ENCODE peak calls at places on chromosomes 6 and 20, in ten cellular contexts. G is tibial artery; C is PC-3; N is CD8-positive, alpha-beta T cell; T is left ventricle myocardium inferior; J is HCT116; L is ovary; Z is endodermal cell; A is OCI-LY7; S is heart left ventricle. W is an unnamed sample. For H3K36me3, the result is how much of the 10 kb centered on the place peaks cover.

GRCh38 chr6:117483004-117483644 is 650 bp downstream of the DCBLD1 start:
- DNase-seq in G (peak), C (peak), N (no peak), T (peak), J (no peak), L (peak), Z (peak), A (no peak), S (peak), W (peak)

GRCh38 chr6:146357578-146358340 is 185.9 kb upstream of the RAB32 start:
- DNase-seq in G (no peak), C (peak), N (no peak), T (no peak), J (no peak), L (no peak), Z (no peak), A (no peak), S (no peak), W (peak)

GRCh38 chr20:25297141-25297905 is 49.4 kb downstream of the PYGB start:
- DNase-seq in G (no peak), C (no peak), N (no peak), T (no peak), J (no peak), L (no peak), Z (no peak), A (no peak), S (no peak), W (no peak)

GRCh38 chr20:1632228-1632577 is 12.4 kb upstream of the SIRPB1 start:
- DNase-seq in G (no peak), C (peak), N (no peak), T (no peak), J (no peak), L (no peak), Z (no peak), A (no peak), S (no peak), W (no peak)

GRCh38 chr20:24950128-24950835 is 1.2 kb downstream of the CST7 start:
- DNase-seq in G (no peak), C (no peak), N (no peak), T (no peak), J (no peak), L (no peak), Z (peak), A (no peak), S (no peak), W (no peak)

GRCh38 chr6:123838612-123839279 is 35.1 kb downstream of the NKAIN2 start:
- DNase-seq in G (no peak), C (no peak), N (no peak), T (no peak), J (no peak), L (no peak), Z (peak), A (no peak), S (no peak), W (no peak)

GRCh38 chr20:34927736-34928135 is 27.9 kb downstream of the GSS start:
- DNase-seq in G (no peak), C (peak), N (no peak), T (no peak), J (no peak), L (no peak), Z (no peak), A (no peak), S (no peak), W (no peak)

GRCh38 chr6:1322206-1322605 is 10.3 kb downstream of the FOXQ1 start:
- DNase-seq in G (no peak), C (no peak), N (no peak), T (no peak), J (no peak), L (no peak), Z (no peak), A (no peak), S (no peak), W (no peak)

GRCh38 chr6:102154176-102154575 is 760.7 kb downstream of the GRIK2 start:
- DNase-seq in G (no peak), C (no peak), N (no peak), T (no peak), J (no peak), L (no peak), Z (no peak), A (no peak), S (no peak), W (no peak)

GRCh38 chr20:381581-382290 is 1.2 kb downstream of the TRIB3 start:
- DNase-seq in G (peak), C (peak), N (peak), T (peak), J (peak), L (peak), Z (peak), A (peak), S (peak), W (peak)

GRCh38 chr20:57265649-57266250 is 691 bp downstream of the BMP7 start:
- DNase-seq in G (no peak), C (no peak), N (no peak), T (no peak), J (no peak), L (no peak), Z (peak), A (peak), S (no peak), W (no peak)

GRCh38 chr6:132731086-132731485 is 17.2 kb upstream of the VNN1 start:
- DNase-seq in G (no peak), C (peak), N (no peak), T (no peak), J (no peak), L (no peak), Z (no peak), A (no peak), S (no peak), W (no peak)

GRCh38 chr20:37914672-37915433 is 11.9 kb downstream of the VSTM2L start:
- DNase-seq in G (no peak), C (no peak), N (peak), T (no peak), J (no peak), L (no peak), Z (peak), A (peak), S (no peak), W (peak)

GRCh38 chr20:34987288-34988175 is 31.9 kb downstream of the MYH7B start:
- DNase-seq in G (no peak), C (no peak), N (no peak), T (no peak), J (no peak), L (no peak), Z (no peak), A (no peak), S (no peak), W (no peak)

GRCh38 chr6:67887747-67888545 is 747.1 kb upstream of the ADGRB3 start:
- DNase-seq in G (no peak), C (no peak), N (no peak), T (no peak), J (no peak), L (no peak), Z (no peak), A (no peak), S (no peak), W (no peak)

GRCh38 chr6:75412937-75413662 is 80.5 kb downstream of the FILIP1 start:
- DNase-seq in G (no peak), C (no peak), N (no peak), T (no peak), J (no peak), L (no peak), Z (no peak), A (no peak), S (no peak), W (no peak)

GRCh38 chr6:107114872-107115694 is at the start of gene BEND3:
- DNase-seq in G (no peak), C (peak), N (peak), T (peak), J (no peak), L (peak), Z (peak), A (peak), S (no peak), W (peak)

GRCh38 chr6:55916188-55916587 is 40.8 kb upstream of the BMP5 start:
- DNase-seq in G (no peak), C (peak), N (no peak), T (no peak), J (no peak), L (no peak), Z (no peak), A (no peak), S (no peak), W (peak)

GRCh38 chr6:170286246-170286933 is 4.5 kb downstream of the DLL1 start:
- DNase-seq in G (no peak), C (no peak), N (no peak), T (peak), J (no peak), L (peak), Z (peak), A (no peak), S (no peak), W (no peak)

GRCh38 chr20:31595654-31596411 is 9.3 kb upstream of the ID1 start:
- DNase-seq in G (peak), C (peak), N (no peak), T (peak), J (peak), L (peak), Z (peak), A (no peak), S (peak), W (peak)

GRCh38 chr20:5168582-5169396 is 42.0 kb downstream of the CDS2 start:
- DNase-seq in G (no peak), C (peak), N (no peak), T (no peak), J (no peak), L (no peak), Z (peak), A (peak), S (peak), W (no peak)

GRCh38 chr6:140462495-140463311 is 1088.3 kb upstream of the CITED2 start:
- DNase-seq in G (no peak), C (peak), N (no peak), T (no peak), J (peak), L (no peak), Z (no peak), A (no peak), S (no peak), W (peak)

GRCh38 chr6:37555040-37555781 is 55.5 kb upstream of the CCDC167 start:
- DNase-seq in G (no peak), C (no peak), N (no peak), T (no peak), J (no peak), L (no peak), Z (no peak), A (no peak), S (no peak), W (no peak)

GRCh38 chr6:147131728-147132127 is 72.5 kb upstream of the STXBP5 start:
- DNase-seq in G (no peak), C (no peak), N (no peak), T (no peak), J (no peak), L (no peak), Z (no peak), A (no peak), S (no peak), W (no peak)

GRCh38 chr6:7241709-7242645 is 71.0 kb downstream of the SSR1 start:
- DNase-seq in G (no peak), C (peak), N (no peak), T (no peak), J (no peak), L (no peak), Z (no peak), A (no peak), S (no peak), W (no peak)

GRCh38 chr6:33314943-33315752 is 1.3 kb upstream of the TAPBP start:
- DNase-seq in G (no peak), C (peak), N (no peak), T (peak), J (no peak), L (peak), Z (peak), A (no peak), S (no peak), W (no peak)

GRCh38 chr20:63027425-63028389 is 20.9 kb upstream of the BHLHE23 start:
- DNase-seq in G (no peak), C (peak), N (peak), T (peak), J (no peak), L (no peak), Z (no peak), A (peak), S (no peak), W (no peak)

GRCh38 chr6:143222758-143223334 is 162.2 kb downstream of the AIG1 start:
- DNase-seq in G (no peak), C (no peak), N (no peak), T (no peak), J (no peak), L (peak), Z (no peak), A (no peak), S (no peak), W (no peak)

GRCh38 chr20:58755062-58755697 is 62.6 kb downstream of the NPEPL1 start:
- DNase-seq in G (no peak), C (no peak), N (no peak), T (no peak), J (no peak), L (no peak), Z (peak), A (no peak), S (no peak), W (no peak)

GRCh38 chr6:2744206-2744771 is 6.4 kb downstream of the MYLK4 start:
- DNase-seq in G (no peak), C (peak), N (no peak), T (peak), J (no peak), L (no peak), Z (no peak), A (no peak), S (peak), W (peak)
- TF ChIP-seq CTCF in G (no peak), C (peak), N (no peak), T (no peak), J (peak), L (no peak), Z (peak), A (peak), S (peak), W (peak)

GRCh38 chr20:62011938-62012534 is 53.6 kb downstream of the TAF4 start:
- DNase-seq in G (no peak), C (no peak), N (no peak), T (no peak), J (no peak), L (no peak), Z (no peak), A (no peak), S (no peak), W (no peak)
- H3K36me3 ChIP-seq in G (half or more), C (under half), N (under half), T (half or more), J (under half), L (under half), Z (under half), A (half or more), S (under half), W (under half)

GRCh38 chr6:53239526-53239925 is 90.9 kb upstream of the GCM1 start:
- DNase-seq in G (no peak), C (peak), N (no peak), T (no peak), J (no peak), L (no peak), Z (no peak), A (no peak), S (no peak), W (no peak)

GRCh38 chr6:53233309-53233708 is 84.7 kb upstream of the GCM1 start:
- DNase-seq in G (no peak), C (peak), N (no peak), T (no peak), J (no peak), L (no peak), Z (no peak), A (no peak), S (no peak), W (no peak)

GRCh38 chr6:53236241-53236640 is 87.6 kb upstream of the GCM1 start:
- DNase-seq in G (no peak), C (no peak), N (no peak), T (no peak), J (no peak), L (no peak), Z (no peak), A (no peak), S (no peak), W (no peak)

GRCh38 chr6:53238311-53238710 is 89.7 kb upstream of the GCM1 start:
- DNase-seq in G (no peak), C (no peak), N (no peak), T (no peak), J (no peak), L (no peak), Z (no peak), A (no peak), S (no peak), W (no peak)

DNA sequence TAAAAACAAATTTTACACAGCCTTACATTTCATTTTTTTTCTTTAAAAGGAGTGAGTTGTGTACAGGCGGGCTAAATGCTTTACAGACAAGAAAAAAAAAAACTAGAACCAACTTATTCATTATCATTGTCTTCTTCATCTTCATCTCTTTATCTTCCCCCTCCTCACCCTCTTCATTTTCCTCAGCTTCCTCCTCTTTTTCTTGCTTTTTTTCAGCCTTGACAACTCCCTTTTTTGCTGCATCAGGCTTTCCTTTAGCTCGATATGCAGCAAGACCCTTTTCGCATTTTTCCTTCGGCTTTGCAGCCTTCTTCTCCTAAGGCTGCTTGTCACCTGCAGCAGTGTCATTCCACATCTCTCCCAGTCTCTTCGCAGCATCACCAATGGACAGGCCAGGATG is 86.9 kb upstream of the GCM1 start:
- DNase-seq in G (no peak), C (no peak), N (no peak), T (no peak), J (no peak), L (no peak), Z (no peak), A (no peak), S (no peak), W (no peak)
- H3K27ac ChIP-seq in G (no peak), C (no peak), N (no peak), T (no peak), J (no peak), L (no peak), Z (no peak), A (no peak), S (no peak), W (no peak)

DNA sequence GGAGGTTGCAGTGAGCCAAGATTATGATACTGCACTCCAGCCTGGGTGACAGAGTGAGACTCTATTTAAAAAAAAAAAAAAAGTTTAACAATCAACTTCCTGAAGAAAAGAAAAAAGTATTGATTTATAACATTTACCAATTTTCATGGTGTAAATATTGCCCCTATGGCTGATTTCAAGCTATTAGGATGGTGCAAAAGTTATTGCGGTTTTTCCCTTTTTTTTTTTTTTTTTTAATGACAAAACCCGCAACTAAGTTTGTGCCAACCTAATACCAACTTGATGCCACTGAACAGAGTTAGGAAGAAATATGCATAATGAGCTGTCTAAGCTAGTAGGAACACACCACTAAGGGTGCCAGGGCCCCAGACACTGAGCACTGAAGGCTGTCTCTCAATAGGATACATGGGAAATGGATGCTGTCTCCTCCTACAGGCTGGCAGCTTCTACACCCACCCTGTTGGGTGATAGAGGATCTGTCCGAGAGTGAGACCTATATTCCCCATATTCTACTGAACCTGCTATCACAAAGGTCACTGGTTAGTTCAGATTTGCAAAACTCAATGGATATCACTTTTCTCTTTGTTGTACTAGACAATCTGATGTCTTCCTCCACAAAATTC is 6.5 kb upstream of the PERP start:
- DNase-seq in G (no peak), C (no peak), N (no peak), T (no peak), J (no peak), L (no peak), Z (no peak), A (no peak), S (no peak), W (no peak)
- TF ChIP-seq CTCF in G (no peak), C (peak), N (no peak), T (no peak), J (no peak), L (no peak), Z (no peak), A (no peak), S (no peak), W (no peak)

DNA sequence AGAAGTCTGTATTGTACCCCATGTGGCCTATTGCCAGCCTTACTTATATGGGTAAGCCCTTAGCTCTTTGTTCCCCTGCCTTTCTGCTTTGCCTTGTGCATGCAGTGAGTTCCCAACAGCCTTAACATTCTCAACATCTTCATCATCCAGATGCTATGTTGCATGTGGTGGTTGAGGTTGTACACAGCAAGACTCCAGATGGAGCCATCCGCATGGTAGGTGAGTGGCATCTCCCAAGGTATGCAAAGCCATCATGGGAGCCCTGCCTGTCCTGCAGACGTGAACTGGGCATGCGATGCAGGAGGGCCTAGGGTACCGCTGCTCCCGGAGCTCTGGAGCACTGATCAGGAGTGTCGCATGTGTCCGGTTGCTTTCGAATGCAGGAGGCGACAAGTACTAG is 16.1 kb downstream of the CEP43 start:
- DNase-seq in G (no peak), C (no peak), N (no peak), T (no peak), J (no peak), L (no peak), Z (no peak), A (no peak), S (no peak), W (no peak)
- H3K36me3 ChIP-seq in G (under half), C (under half), N (under half), T (half or more), J (under half), L (under half), Z (half or more), A (half or more), S (under half), W (under half)

DNA sequence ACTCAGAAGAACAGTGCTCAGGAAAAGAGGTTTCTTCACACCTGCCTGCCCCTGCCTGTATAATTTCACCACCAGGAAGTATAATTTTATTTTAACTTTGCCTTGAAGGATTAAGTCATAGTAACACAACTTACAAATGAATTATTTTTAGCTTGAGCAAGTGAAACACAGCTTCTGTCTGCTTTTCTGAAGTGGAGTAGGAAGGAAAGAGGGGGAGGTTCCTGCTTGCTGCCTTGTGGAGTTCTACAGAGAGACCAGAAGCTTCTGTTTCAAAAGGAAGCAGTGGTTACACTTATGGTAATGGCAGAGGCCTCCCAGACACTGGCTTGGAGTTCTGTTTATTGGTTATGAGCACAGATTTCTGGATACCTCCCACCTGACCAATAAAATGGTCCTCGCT is 159.6 kb downstream of the TMEM200A start:
- DNase-seq in G (no peak), C (no peak), N (no peak), T (no peak), J (no peak), L (no peak), Z (no peak), A (peak), S (no peak), W (no peak)
- H3K27ac ChIP-seq in G (no peak), C (no peak), N (no peak), T (no peak), J (no peak), L (no peak), Z (no peak), A (peak), S (no peak), W (no peak)

DNA sequence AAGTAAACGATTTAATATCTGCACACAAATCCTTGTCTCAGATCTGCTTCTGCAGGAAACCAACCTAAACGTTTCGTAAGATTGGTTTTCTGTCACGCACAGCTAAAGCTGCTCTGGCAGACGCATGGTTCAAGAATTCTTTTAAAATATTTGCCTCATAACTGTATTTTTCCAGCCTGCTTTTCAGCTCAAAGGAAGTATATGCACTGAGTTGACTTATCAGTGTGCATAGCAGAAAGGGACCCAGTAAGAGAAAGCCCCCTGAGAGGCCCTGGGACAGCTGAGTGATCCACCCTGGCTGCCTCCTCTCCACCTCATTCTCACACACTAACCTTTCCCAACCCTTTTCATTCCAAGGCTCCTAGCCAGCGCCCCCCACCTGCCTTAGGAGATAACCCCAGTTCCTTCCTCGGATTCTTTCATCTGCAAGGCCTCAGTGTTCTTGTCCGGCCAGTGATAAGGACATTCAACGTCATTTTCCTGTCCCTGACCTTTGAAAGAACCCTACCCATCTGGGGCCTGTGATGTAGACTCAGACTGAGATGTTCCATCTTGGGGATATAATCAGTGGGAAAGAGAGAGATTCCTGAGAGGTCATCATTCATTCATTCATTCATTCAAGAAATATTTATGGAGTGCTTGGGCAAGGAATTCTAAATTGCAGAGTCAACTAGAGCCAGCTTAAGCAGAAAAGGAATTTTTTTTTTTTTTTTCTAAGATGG is 22.4 kb upstream of the SLC9A8 start:
- DNase-seq in G (no peak), C (peak), N (no peak), T (peak), J (no peak), L (peak), Z (peak), A (no peak), S (peak), W (peak)
- TF ChIP-seq CTCF in G (no peak), C (no peak), N (no peak), T (no peak), J (no peak), L (no peak), Z (peak), A (no peak), S (no peak), W (no peak)